ENCODE peak calls at places on chromosomes 2 and 18, in seven cellular contexts. O is GOT3; H is stimulated activated CD4-positive, alpha-beta T cell treated with anti-CD3 and anti-CD28 coated beads, Interleukin-2, amount 100 ng/mL, for 48 hours; S is activated effector memory CD4-positive, alpha-beta T cell treated with Interleukin-2 at 50 U/mL for 16 hours; L is heart right ventricle; T is ovary; K is left ventricle myocardium superior. V is an unnamed sample.

GRCh38 chr2:224163573-224164307 is 124.7 kb upstream of the SERPINE2 start:
- DNase-seq in S (no peak), T (no peak), L (no peak), K (no peak), O (no peak), H (no peak), V (no peak)

GRCh38 chr2:42742740-42743666 is 20.9 kb downstream of the OXER1 start:
- DNase-seq in S (no peak), H (no peak), L (no peak), O (no peak), T (no peak), K (no peak), V (no peak)

GRCh38 chr18:3675446-3675845 is 225.5 kb downstream of the TGIF1 start:
- DNase-seq in L (no peak), S (no peak), O (no peak), T (no peak), K (no peak), H (no peak), V (no peak)

GRCh38 chr2:233416199-233416598 is 61.9 kb downstream of the DGKD start:
- DNase-seq in H (no peak), S (no peak), O (no peak), T (no peak), L (no peak), K (no peak), V (no peak)

GRCh38 chr2:109516445-109517117 is 97.2 kb downstream of the SEPTIN10 start:
- DNase-seq in O (no peak), T (no peak), K (peak; percentile 78), H (peak; percentile 12), L (peak; percentile 52), S (no peak), V (no peak)

GRCh38 chr2:119196301-119197124 is 27.1 kb upstream of the STEAP3 start:
- DNase-seq in L (no peak), K (no peak), H (no peak), T (no peak), S (no peak), O (no peak), V (no peak)

GRCh38 chr18:10329116-10329515 is 125.3 kb upstream of the APCDD1 start:
- DNase-seq in L (no peak), K (no peak), H (no peak), S (no peak), O (no peak), T (no peak), V (no peak)

GRCh38 chr18:70234667-70235459 is 29.4 kb upstream of the RTTN start:
- DNase-seq in T (no peak), O (no peak), S (no peak), L (no peak), H (no peak), K (no peak), V (no peak)

GRCh38 chr2:29463181-29463900 is 348.1 kb downstream of the CLIP4 start:
- DNase-seq in L (no peak), H (no peak), T (no peak), O (no peak), K (no peak), S (no peak), V (no peak)

GRCh38 chr18:49560277-49561126 is 1.4 kb upstream of the LIPG start:
- DNase-seq in L (no peak), O (no peak), K (no peak), S (no peak), H (no peak), T (peak; percentile 25), V (no peak)

GRCh38 chr2:200378652-200379290 is 72.3 kb downstream of the SPATS2L start:
- DNase-seq in L (no peak), H (no peak), S (no peak), T (no peak), K (no peak), O (no peak), V (no peak)

GRCh38 chr2:216918088-216918680 is 58.3 kb upstream of the TNP1 start:
- DNase-seq in O (no peak), H (no peak), L (no peak), S (no peak), T (no peak), K (no peak), V (no peak)

GRCh38 chr2:19358242-19359020 is at the start of gene OSR1:
- DNase-seq in S (no peak), H (no peak), T (peak; percentile 80), O (peak; percentile 43), L (peak; percentile 71), K (peak; percentile 83), V (peak; percentile 90)

GRCh38 chr2:11270891-11271290 is 73.5 kb downstream of the ROCK2 start:
- DNase-seq in T (no peak), L (no peak), O (no peak), S (no peak), H (no peak), K (no peak), V (no peak)

GRCh38 chr2:222238072-222238471 is 60.7 kb downstream of the PAX3 start:
- DNase-seq in L (no peak), T (no peak), O (no peak), H (no peak), S (no peak), K (no peak), V (no peak)

GRCh38 chr2:66940082-66940481 is 457.1 kb upstream of the ETAA1 start:
- DNase-seq in T (no peak), K (no peak), L (no peak), O (no peak), H (no peak), S (no peak), V (no peak)

GRCh38 chr2:40361478-40361877 is 90.4 kb downstream of the SLC8A1 start:
- DNase-seq in O (no peak), T (no peak), S (no peak), L (no peak), K (no peak), H (no peak), V (no peak)

GRCh38 chr2:42141687-42142475 is 27.3 kb upstream of the EML4 start:
- DNase-seq in L (peak; percentile 42), K (peak; percentile 58), O (peak; percentile 47), T (peak; percentile 47), S (peak; percentile 21), H (no peak), V (peak; percentile 75)

GRCh38 chr2:120940319-120940696 is 204.6 kb downstream of the GLI2 start:
- DNase-seq in O (no peak), L (no peak), H (no peak), S (no peak), T (no peak), K (no peak), V (no peak)

GRCh38 chr2:177169810-177170514 is 42.6 kb upstream of the HNRNPA3 start:
- DNase-seq in S (no peak), O (no peak), K (no peak), H (no peak), T (no peak), L (no peak), V (no peak)

GRCh38 chr18:58670561-58671121 is 624 bp upstream of the MALT1 start:
- DNase-seq in H (no peak), T (no peak), L (no peak), K (no peak), O (no peak), S (no peak), V (no peak)

GRCh38 chr2:133382561-133382960 is 185.7 kb downstream of the NCKAP5 start:
- DNase-seq in H (no peak), S (no peak), L (no peak), O (no peak), K (no peak), T (no peak), V (no peak)

GRCh38 chr18:59143441-59143840 is 3.8 kb downstream of the SEC11C start:
- DNase-seq in L (no peak), K (no peak), S (no peak), T (no peak), H (no peak), O (no peak), V (no peak)

GRCh38 chr2:105403241-105403784 is 4.5 kb upstream of the FHL2 start:
- DNase-seq in T (peak; percentile 17), S (no peak), L (no peak), H (no peak), O (no peak), K (no peak), V (no peak)

GRCh38 chr2:94960266-94960665 is 65.2 kb upstream of the MAL start:
- DNase-seq in H (no peak), S (no peak), T (no peak), L (no peak), O (no peak), K (no peak), V (no peak)

GRCh38 chr2:241966671-241967070 is 97.1 kb downstream of the RTP5 start:
- DNase-seq in T (no peak), O (no peak), H (no peak), S (no peak), K (no peak), L (no peak), V (no peak)

GRCh38 chr2:7203056-7203467 is 285.9 kb downstream of the RNF144A start:
- DNase-seq in O (no peak), L (no peak), K (no peak), H (peak; percentile 58), T (peak; percentile 25), S (peak; percentile 16), V (peak; percentile 76)

GRCh38 chr2:176206677-176207076 is 18.2 kb downstream of the HOXD1 start:
- DNase-seq in S (no peak), K (no peak), H (no peak), O (no peak), T (no peak), L (no peak), V (no peak)

GRCh38 chr2:24830351-24830750 is 37.1 kb downstream of the CENPO start:
- DNase-seq in K (no peak), T (no peak), L (no peak), S (no peak), H (no peak), O (no peak), V (peak; percentile 47)

GRCh38 chr2:54944724-54945326 is 105.4 kb downstream of the RTN4 start:
- DNase-seq in H (no peak), T (no peak), S (no peak), L (no peak), K (no peak), O (no peak), V (no peak)

GRCh38 chr2:96899084-96899735 is 29.3 kb upstream of the SEMA4C start:
- DNase-seq in T (no peak), L (no peak), O (peak; percentile 33), S (no peak), H (no peak), K (no peak), V (no peak)

GRCh38 chr2:172572981-172573380 is 17.1 kb downstream of the PDK1 start:
- DNase-seq in H (no peak), S (no peak), L (no peak), O (no peak), K (no peak), T (no peak), V (no peak)

GRCh38 chr18:51195602-51196115 is 1.8 kb downstream of the MEX3C start:
- DNase-seq in S (peak; percentile 15), T (no peak), K (no peak), H (peak; percentile 16), L (no peak), O (no peak), V (no peak)

GRCh38 chr2:235864746-235865535 is 303.2 kb downstream of the GBX2 start:
- DNase-seq in O (no peak), H (no peak), T (no peak), K (no peak), S (no peak), L (no peak), V (no peak)

GRCh38 chr2:112163541-112163981 is 25.4 kb downstream of the FBLN7 start:
- DNase-seq in L (no peak), K (no peak), S (no peak), O (no peak), T (no peak), H (no peak), V (no peak)

V was measured in sigmoid colon.